ENCODE peak calls at places on chromosome X, in four cellular contexts. Q, S, J and R are unnamed samples.

GRCh38 chrX:72025236-72025770 is 106.4 kb downstream of the RTL5 start:
- DNase-seq in S (no peak), J (no peak), Q (no peak), R (no peak)

GRCh38 chrX:98931194-98931593 is 1478.9 kb downstream of the PCDH19 start:
- DNase-seq in J (no peak), Q (no peak), S (no peak), R (no peak)

GRCh38 chrX:17597836-17598434 is 139.4 kb upstream of the SCML1 start:
- DNase-seq in J (no peak), S (no peak), Q (no peak), R (no peak)

GRCh38 chrX:47321978-47322377 is 48.4 kb upstream of the ZNF157 start:
- DNase-seq in S (no peak), Q (no peak), J (no peak), R (peak)

GRCh38 chrX:34642849-34643248 is 14.2 kb downstream of the TMEM47 start:
- DNase-seq in S (no peak), Q (no peak), J (no peak), R (no peak)

GRCh38 chrX:49829016-49829415 is at the start of gene PAGE4:
- DNase-seq in S (no peak), J (peak), Q (no peak), R (peak)

GRCh38 chrX:47148946-47149345 is 3.9 kb downstream of the RBM10 start:
- DNase-seq in J (no peak), Q (no peak), S (no peak), R (no peak)

GRCh38 chrX:113594504-113594903 is 753.9 kb upstream of the AMOT start:
- DNase-seq in J (no peak), S (no peak), Q (no peak), R (no peak)

GRCh38 chrX:43505759-43506158 is 150.3 kb upstream of the MAOA start:
- DNase-seq in J (no peak), Q (no peak), S (no peak), R (no peak)

GRCh38 chrX:115486510-115486909 is 74.5 kb upstream of the PLS3 start:
- DNase-seq in Q (no peak), S (no peak), J (no peak), R (no peak)

GRCh38 chrX:119417842-119418241 is 18.7 kb downstream of the SLC25A43 start:
- DNase-seq in J (no peak), S (peak), Q (no peak), R (no peak)

GRCh38 chrX:134174273-134174660 is 62.7 kb upstream of the CCDC160 start:
- DNase-seq in S (no peak), J (no peak), Q (no peak), R (peak)

GRCh38 chrX:107272431-107272921 is 66.1 kb downstream of the DNAAF6 start:
- DNase-seq in S (no peak), Q (no peak), J (no peak), R (peak)

GRCh38 chrX:69321006-69321655 is 155.9 kb upstream of the PJA1 start:
- DNase-seq in J (no peak), Q (no peak), S (no peak), R (no peak)

GRCh38 chrX:70434914-70435586 is 9.6 kb upstream of the DLG3 start:
- DNase-seq in S (no peak), J (no peak), Q (no peak), R (peak)

GRCh38 chrX:46587753-46588171 is 14.2 kb downstream of the CHST7 start:
- DNase-seq in S (no peak), Q (no peak), J (no peak), R (no peak)

GRCh38 chrX:70219938-70220764 is 14.3 kb upstream of the AWAT1 start:
- DNase-seq in S (peak), Q (no peak), J (peak), R (no peak)

GRCh38 chrX:111181883-111182400 is 86.0 kb downstream of the PAK3 start:
- DNase-seq in S (no peak), J (no peak), Q (no peak), R (peak)

GRCh38 chrX:106999002-106999975 is 723 bp downstream of the MORC4 start:
- DNase-seq in S (peak), Q (no peak), J (no peak), R (peak)

GRCh38 chrX:102129473-102129872 is 4.0 kb downstream of the TCEAL2 start:
- DNase-seq in Q (no peak), S (no peak), J (no peak), R (peak)

GRCh38 chrX:87526281-87526680 is 8.7 kb downstream of the KLHL4 start:
- DNase-seq in S (no peak), Q (no peak), J (no peak), R (no peak)

GRCh38 chrX:23616361-23616760 is 50.9 kb upstream of the PRDX4 start:
- DNase-seq in J (peak), Q (no peak), S (peak), R (peak)

GRCh38 chrX:64975989-64976672 is at the start of gene ZC4H2:
- DNase-seq in S (peak), Q (peak), J (peak), R (peak)

GRCh38 chrX:10197597-10198210 is 40.9 kb downstream of the CLCN4 start:
- DNase-seq in S (no peak), J (no peak), Q (no peak), R (peak)

GRCh38 chrX:10195425-10195824 is 38.6 kb downstream of the CLCN4 start:
- DNase-seq in Q (no peak), J (no peak), S (no peak), R (no peak)

GRCh38 chrX:10195947-10196346 is 39.2 kb downstream of the CLCN4 start:
- DNase-seq in J (no peak), Q (no peak), S (no peak), R (no peak)

GRCh38 chrX:10198254-10198653 is 41.5 kb downstream of the CLCN4 start:
- DNase-seq in S (no peak), Q (no peak), J (no peak), R (no peak)

DNA sequence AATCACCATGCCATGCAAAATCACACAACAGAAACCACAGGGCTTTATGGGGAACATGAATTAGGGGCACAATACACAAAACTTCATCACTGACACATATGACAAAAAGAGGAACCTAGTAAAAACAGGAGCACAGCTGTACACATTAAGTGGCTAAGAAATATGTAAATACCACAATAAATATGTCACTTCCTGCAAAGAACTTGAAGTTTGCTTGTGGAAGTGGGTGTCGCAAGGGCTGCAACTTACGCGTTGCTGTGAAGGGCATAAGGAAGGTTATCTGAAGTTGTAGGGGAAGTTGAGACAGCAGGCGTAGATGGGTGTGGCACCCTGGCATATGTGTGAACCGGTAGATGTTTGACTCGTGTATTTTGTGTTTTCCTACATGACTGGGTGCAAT is 42.4 kb downstream of the CLCN4 start:
- DNase-seq in S (no peak), Q (no peak), J (no peak), R (no peak)
- TF ChIP-seq JUNB in S (no peak), Q (peak), J (no peak), R (no peak)

DNA sequence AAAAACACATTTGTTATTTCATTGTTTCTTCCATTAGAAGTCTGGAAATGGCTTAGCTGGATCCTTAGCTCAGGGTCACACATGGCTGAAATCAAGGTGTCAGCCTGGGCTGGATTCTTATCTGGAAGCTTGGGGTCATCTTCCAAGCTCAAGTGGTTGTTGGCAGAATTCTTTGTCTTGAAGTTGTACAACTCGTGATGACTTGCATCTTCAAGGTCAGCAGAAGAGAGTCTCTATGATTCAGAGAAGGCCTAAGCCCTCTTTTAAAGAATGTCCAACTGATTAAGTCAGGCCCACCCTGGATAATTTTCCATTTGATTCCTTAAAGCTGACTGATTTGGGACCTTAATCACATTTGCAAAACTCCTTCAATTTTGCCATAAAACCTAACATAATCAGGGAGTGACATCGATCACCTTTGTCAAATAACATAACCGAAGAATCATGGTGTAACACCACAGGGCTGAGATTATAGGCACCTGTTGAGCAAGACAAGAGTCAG is 22.1 kb downstream of the TMSB4X start:
- DNase-seq in Q (no peak), S (no peak), J (no peak), R (no peak)
- TF ChIP-seq POLR2AphosphoS5 in Q (no peak), S (no peak), J (no peak), R (no peak)

DNA sequence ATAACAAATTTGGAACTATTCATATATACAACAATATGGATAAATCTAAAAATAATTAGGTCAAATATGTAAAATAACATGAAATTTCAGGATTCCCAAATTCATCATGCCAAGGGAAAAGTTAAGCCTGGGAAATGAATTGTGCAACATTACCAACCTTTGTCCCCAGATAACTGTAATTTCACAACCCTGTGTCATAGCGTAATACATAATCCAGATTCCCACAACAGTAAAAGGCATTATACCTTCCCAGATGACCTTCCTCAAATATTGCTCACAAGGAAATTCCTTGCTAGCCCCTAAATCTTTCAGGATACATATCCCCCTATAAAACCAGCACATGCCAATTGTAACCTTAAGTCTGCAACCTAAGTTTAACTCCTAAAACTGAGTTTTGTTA is 32.9 kb upstream of the RAB40A start:
- DNase-seq in J (no peak), Q (no peak), S (peak), R (no peak)
- TF ChIP-seq JUNB in J (no peak), Q (no peak), S (no peak), R (no peak)

GRCh38 chrX:356385-357034 is 30.2 kb downstream of the PPP2R3B start:
- DNase-seq in S (no peak), Q (no peak), J (no peak), R (no peak)

GRCh38 chrX:355329-356050 is 31.2 kb downstream of the PPP2R3B start:
- DNase-seq in Q (peak), J (no peak), S (no peak), R (no peak)

GRCh38 chrX:358651-359143 is 28.0 kb downstream of the PPP2R3B start:
- DNase-seq in Q (no peak), S (no peak), J (no peak), R (peak)

GRCh38 chrX:357035-357692 is 29.5 kb downstream of the PPP2R3B start:
- DNase-seq in J (no peak), S (no peak), Q (no peak), R (no peak)

GRCh38 chrX:357693-358471 is 28.8 kb downstream of the PPP2R3B start:
- DNase-seq in J (no peak), S (no peak), Q (no peak), R (no peak)
- TF ChIP-seq POLR2AphosphoS5 in J (no peak), S (no peak), Q (no peak), R (no peak)

GRCh38 chrX:152810403-152810802 is 20.2 kb downstream of the CETN2 start:
- DNase-seq in S (no peak), J (no peak), Q (no peak), R (peak)
- TF ChIP-seq JUNB in S (no peak), J (no peak), Q (no peak), R (no peak)

GRCh38 chrX:154738013-154738738 is 12.7 kb downstream of the GAB3 start:
- DNase-seq in S (no peak), Q (no peak), J (no peak), R (no peak)
- TF ChIP-seq POLR2AphosphoS5 in S (no peak), Q (no peak), J (no peak), R (no peak)

DNA sequence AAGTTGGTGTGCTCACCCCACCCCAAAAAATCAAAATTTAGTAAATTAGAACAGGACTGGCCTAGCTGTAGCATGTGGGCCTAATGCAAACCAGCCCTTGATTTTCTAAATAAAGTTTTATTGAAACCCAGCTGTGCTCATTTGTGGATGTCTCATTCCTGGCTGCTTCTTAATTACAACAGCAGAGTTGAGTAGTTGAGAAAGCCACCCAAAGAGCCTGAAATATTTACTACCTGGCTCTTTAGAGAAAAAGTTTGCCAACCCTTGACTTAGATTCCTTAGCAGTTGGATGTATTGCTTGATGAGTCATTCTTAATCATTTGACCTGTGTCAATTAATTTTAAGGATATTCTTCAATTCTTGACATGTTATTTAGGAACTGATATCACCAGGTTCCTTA is 168.3 kb upstream of the PUDP start:
- DNase-seq in Q (no peak), J (no peak), S (no peak), R (no peak)
- TF ChIP-seq JUNB in Q (no peak), J (no peak), S (no peak), R (no peak)